ENCODE peak calls at places on chromosomes 16 and 17, in six cellular contexts. D, U, B, G, L and Q are unnamed samples.

GRCh38 chr16:4175849-4176248 is 59.6 kb upstream of the ADCY9 start:
- DNase-seq in D (no peak), U (no peak), B (no peak), G (no peak), L (no peak), Q (no peak)

GRCh38 chr17:48261297-48261880 is 153.8 kb downstream of the SNX11 start:
- DNase-seq in D (peak; percentile 60), U (no peak), B (peak; percentile 34), G (peak; percentile 6), L (peak; percentile 57), Q (no peak)

GRCh38 chr17:81576621-81577277 is 24.6 kb upstream of the FAAP100 start:
- DNase-seq in D (no peak), U (no peak), B (peak; percentile 86), G (no peak), L (peak; percentile 56), Q (no peak)

GRCh38 chr16:85152414-85153030 is 40.2 kb upstream of the CIBAR2 start:
- DNase-seq in D (no peak), U (no peak), B (peak; percentile 71), G (no peak), L (no peak), Q (no peak)

GRCh38 chr17:75615301-75615700 is 17.9 kb upstream of the SMIM5 start:
- DNase-seq in D (no peak), U (no peak), B (no peak), G (no peak), L (peak; percentile 78), Q (no peak)

GRCh38 chr17:49146620-49147306 is 14.2 kb downstream of the B4GALNT2 start:
- DNase-seq in D (no peak), U (no peak), B (peak; percentile 97), G (no peak), L (no peak), Q (no peak)

GRCh38 chr16:78444-79145 is 570 bp downstream of the MPG start:
- DNase-seq in D (no peak), U (no peak), B (peak; percentile 26), G (no peak), L (no peak), Q (no peak)

GRCh38 chr16:1296688-1297412 is 12.6 kb upstream of the UBE2I start:
- DNase-seq in D (no peak), U (peak; percentile 59), B (no peak), G (no peak), L (no peak), Q (no peak)

GRCh38 chr17:80274317-80274716 is 13.7 kb downstream of the RNF213 start:
- DNase-seq in D (no peak), U (no peak), B (no peak), G (no peak), L (peak; percentile 64), Q (no peak)

GRCh38 chr16:56630134-56630533 is 2.3 kb upstream of the MT1M start:
- DNase-seq in D (no peak), U (no peak), B (no peak), G (no peak), L (no peak), Q (no peak)

GRCh38 chr16:89191033-89191900 is 9.1 kb downstream of the SLC22A31 start:
- DNase-seq in D (no peak), U (no peak), B (no peak), G (no peak), L (no peak), Q (no peak)

GRCh38 chr17:2412561-2413021 is 11.7 kb upstream of the MNT start:
- DNase-seq in D (no peak), U (no peak), B (no peak), G (no peak), L (peak; percentile 76), Q (no peak)

GRCh38 chr17:13395346-13395745 is 206.4 kb downstream of the HS3ST3A1 start:
- DNase-seq in D (no peak), U (no peak), B (no peak), G (no peak), L (no peak), Q (no peak)

GRCh38 chr17:4998666-4999428 is 1.1 kb downstream of the KIF1C start:
- DNase-seq in D (no peak), U (peak; percentile 44), B (peak; percentile 37), G (no peak), L (peak; percentile 83), Q (no peak)

GRCh38 chr17:80501739-80502577 is 25.6 kb upstream of the NPTX1 start:
- DNase-seq in D (no peak), U (peak; percentile 29), B (peak; percentile 87), G (no peak), L (peak; percentile 52), Q (no peak)

GRCh38 chr17:4483012-4483840 is 15.5 kb upstream of the SPNS2 start:
- DNase-seq in D (no peak), U (peak; percentile 83), B (no peak), G (no peak), L (peak; percentile 55), Q (no peak)

GRCh38 chr16:11101695-11102522 is 154.1 kb downstream of the SOCS1 start:
- DNase-seq in D (no peak), U (no peak), B (no peak), G (no peak), L (no peak), Q (no peak)

GRCh38 chr17:36501351-36501750 is 14.9 kb downstream of the ZNHIT3 start:
- DNase-seq in D (no peak), U (no peak), B (no peak), G (no peak), L (no peak), Q (no peak)

GRCh38 chr16:89307421-89307805 is 89.9 kb downstream of the ZNF778 start:
- DNase-seq in D (no peak), U (no peak), B (no peak), G (no peak), L (no peak), Q (no peak)

GRCh38 chr17:59561042-59561441 is 4.4 kb upstream of the DHX40 start:
- DNase-seq in D (no peak), U (no peak), B (no peak), G (no peak), L (peak; percentile 62), Q (no peak)

GRCh38 chr16:17612336-17612735 is 141.6 kb upstream of the XYLT1 start:
- DNase-seq in D (no peak), U (no peak), B (no peak), G (no peak), L (no peak), Q (no peak)

GRCh38 chr16:81647527-81647926 is 131.6 kb upstream of the PLCG2 start:
- DNase-seq in D (no peak), U (no peak), B (peak; percentile 79), G (no peak), L (peak; percentile 82), Q (no peak)

GRCh38 chr17:39175695-39176093 is 9.7 kb upstream of the ARL5C start:
- DNase-seq in D (no peak), U (no peak), B (no peak), G (no peak), L (no peak), Q (no peak)

GRCh38 chr17:63041722-63042121 is 75.7 kb downstream of the TANC2 start:
- DNase-seq in D (no peak), U (no peak), B (no peak), G (no peak), L (no peak), Q (peak; percentile 71)

GRCh38 chr16:78817442-78817829 is 718.0 kb downstream of the WWOX start:
- DNase-seq in D (no peak), U (no peak), B (no peak), G (no peak), L (no peak), Q (no peak)

GRCh38 chr17:5355416-5356129 is 63.9 kb downstream of the NUP88 start:
- DNase-seq in D (no peak), U (no peak), B (no peak), G (no peak), L (no peak), Q (no peak)